ENCODE peak calls at places on chromosomes 11 and 22, in nine cellular contexts. S, W, N, U, M, D, Y, T and X are unnamed samples.

GRCh38 chr11:87347441-87347840 is 309.7 kb downstream of the TMEM135 start:
- DNase-seq in U (no peak), D (peak), W (no peak), N (no peak), M (no peak), T (no peak), S (no peak), Y (no peak), X (no peak)

GRCh38 chr22:37304595-37305343 is 22.5 kb downstream of the CYTH4 start:
- DNase-seq in N (no peak), U (no peak), T (no peak), D (no peak), M (no peak), S (no peak), W (no peak), Y (no peak), X (no peak)

GRCh38 chr11:3136542-3137455 is 28.3 kb downstream of the OSBPL5 start:
- DNase-seq in M (no peak), D (no peak), W (no peak), N (no peak), T (no peak), U (no peak), Y (peak), S (no peak), X (no peak)

GRCh38 chr11:132026746-132027145 is 656.3 kb downstream of the NTM start:
- DNase-seq in U (no peak), T (no peak), N (no peak), W (no peak), M (no peak), D (no peak), Y (no peak), S (no peak), X (no peak)

GRCh38 chr11:43852057-43852636 is 28.5 kb upstream of the ALKBH3 start:
- DNase-seq in M (peak), S (no peak), Y (peak), D (peak), N (peak), T (peak), U (peak), W (peak), X (peak)

GRCh38 chr22:50481440-50482106 is at the start of gene ADM2:
- DNase-seq in T (no peak), D (peak), M (peak), U (peak), W (peak), N (no peak), S (no peak), Y (no peak), X (no peak)

GRCh38 chr22:50683086-50683993 is 10.7 kb downstream of the SHANK3 start:
- DNase-seq in U (no peak), N (no peak), S (no peak), D (no peak), W (no peak), Y (no peak), M (no peak), T (no peak), X (no peak)

GRCh38 chr11:65150513-65151271 is 16.4 kb upstream of the SYVN1 start:
- DNase-seq in U (no peak), Y (peak), M (no peak), N (peak), T (peak), W (peak), S (peak), D (no peak), X (no peak)

GRCh38 chr11:75449271-75449670 is 16.3 kb upstream of the KLHL35 start:
- DNase-seq in T (no peak), U (no peak), S (no peak), M (no peak), N (no peak), W (no peak), Y (no peak), D (no peak), X (no peak)

GRCh38 chr22:19178659-19179471 is at the start of gene SLC25A1:
- DNase-seq in N (peak), W (peak), Y (peak), U (peak), T (peak), S (peak), M (peak), D (peak), X (peak)

GRCh38 chr11:131064373-131064991 is 148.2 kb upstream of the SNX19 start:
- DNase-seq in S (peak), Y (no peak), U (peak), M (peak), W (peak), D (peak), N (peak), T (peak), X (peak)

GRCh38 chr11:38543951-38544350 is 1945.9 kb upstream of the RAG2 start:
- DNase-seq in T (no peak), N (no peak), W (no peak), D (no peak), Y (no peak), U (no peak), M (no peak), S (no peak), X (no peak)

GRCh38 chr11:83371489-83371888 is 85.3 kb upstream of the CCDC90B start:
- DNase-seq in T (no peak), Y (no peak), N (no peak), U (no peak), D (no peak), W (peak), S (no peak), M (no peak), X (no peak)

GRCh38 chr11:8283510-8284272 is 20.0 kb upstream of the LMO1 start:
- DNase-seq in W (peak), D (peak), T (no peak), U (no peak), M (peak), S (no peak), Y (no peak), N (peak), X (no peak)

GRCh38 chr11:35243774-35244173 is 104.8 kb downstream of the CD44 start:
- DNase-seq in S (no peak), W (no peak), T (no peak), D (no peak), U (no peak), Y (no peak), N (no peak), M (no peak), X (no peak)

GRCh38 chr22:42947211-42947990 is 67.5 kb downstream of the PACSIN2 start:
- DNase-seq in W (peak), T (peak), N (peak), Y (no peak), D (peak), S (no peak), U (no peak), M (no peak), X (no peak)

GRCh38 chr11:129061466-129062194 is 119.0 kb upstream of the TP53AIP1 start:
- DNase-seq in Y (no peak), W (peak), M (no peak), T (no peak), U (no peak), D (no peak), S (no peak), N (no peak), X (no peak)

GRCh38 chr11:14974723-14975587 is 2.8 kb upstream of the CALCA start:
- DNase-seq in T (peak), W (peak), S (no peak), U (peak), D (peak), M (peak), N (no peak), Y (no peak), X (no peak)

GRCh38 chr11:116373545-116373944 is 399.2 kb downstream of the BUD13 start:
- DNase-seq in W (no peak), D (no peak), N (no peak), S (no peak), T (no peak), M (no peak), U (no peak), Y (no peak), X (no peak)

GRCh38 chr11:134662629-134663360 is 250.8 kb upstream of the B3GAT1 start:
- DNase-seq in M (no peak), S (peak), U (no peak), Y (no peak), T (peak), N (no peak), D (no peak), W (no peak), X (no peak)